ENCODE peak calls at places on chromosomes 2 and 18, in six cellular contexts. P, H, U, S, C and B are unnamed samples. For H3K4me1, the result is how much of the 10 kb centered on the place peaks cover.

GRCh38 chr2:119240311-119241204 is 16.9 kb downstream of the STEAP3 start:
- ATAC-seq in P (no peak), U (peak), H (peak), S (peak), C (peak), B (peak)

GRCh38 chr2:86072271-86072858 is 33.3 kb downstream of the POLR1A start:
- ATAC-seq in U (no peak), P (peak), S (peak), H (peak), C (no peak), B (peak)

GRCh38 chr2:149598014-149598395 is 10.4 kb upstream of the MMADHC start:
- ATAC-seq in H (peak), P (peak), S (peak), C (peak), U (peak), B (peak)

GRCh38 chr2:202771741-202772470 is 99.7 kb downstream of the ICA1L start:
- ATAC-seq in H (no peak), U (no peak), C (no peak), S (no peak), P (no peak), B (no peak)

GRCh38 chr2:152247337-152247695 is 71.8 kb upstream of the STAM2 start:
- ATAC-seq in C (no peak), P (no peak), U (no peak), H (peak), S (no peak), B (no peak)

GRCh38 chr2:138476186-138476585 is 25.4 kb upstream of the SPOPL start:
- ATAC-seq in S (no peak), H (no peak), U (no peak), P (no peak), C (no peak), B (no peak)

GRCh38 chr2:102418421-102418961 is 4.5 kb upstream of the IL18RAP start:
- ATAC-seq in U (peak), P (peak), H (no peak), C (no peak), S (no peak), B (no peak)

GRCh38 chr18:36714476-36714875 is 114.3 kb downstream of the TPGS2 start:
- ATAC-seq in U (peak), C (no peak), H (no peak), P (no peak), S (no peak), B (no peak)

GRCh38 chr2:241399941-241400922 is 44.1 kb downstream of the FARP2 start:
- ATAC-seq in U (no peak), H (peak), P (no peak), S (no peak), C (peak), B (no peak)

GRCh38 chr2:181393472-181393871 is 63.7 kb upstream of the ITGA4 start:
- ATAC-seq in S (peak), C (peak), H (peak), P (peak), U (no peak), B (no peak)

GRCh38 chr18:68922392-68922791 is 124.5 kb downstream of the CCDC102B start:
- ATAC-seq in S (no peak), U (no peak), C (no peak), H (no peak), P (no peak), B (no peak)

GRCh38 chr2:145906356-145906755 is 1386.4 kb upstream of the ZEB2 start:
- ATAC-seq in P (no peak), U (no peak), C (no peak), H (no peak), S (no peak), B (no peak)

GRCh38 chr2:224723606-224724217 is 7.5 kb upstream of the CCDC195 start:
- ATAC-seq in U (no peak), P (peak), H (no peak), C (no peak), S (peak), B (no peak)

GRCh38 chr2:36773947-36774346 is 77.4 kb downstream of the VIT start:
- ATAC-seq in S (no peak), C (no peak), P (no peak), H (no peak), U (no peak), B (no peak)

GRCh38 chr2:218879881-218880748 is 537 bp upstream of the WNT10A start:
- ATAC-seq in H (peak), P (peak), S (peak), C (peak), U (peak), B (no peak)

GRCh38 chr2:55511508-55512124 is 7.9 kb upstream of the CFAP36 start:
- ATAC-seq in S (no peak), H (peak), U (peak), P (no peak), C (peak), B (no peak)

GRCh38 chr2:152441961-152442360 is 107.0 kb downstream of the FMNL2 start:
- ATAC-seq in U (peak), H (no peak), S (no peak), P (peak), C (no peak), B (no peak)

GRCh38 chr2:117942958-117943672 is 70.8 kb downstream of the CCDC93 start:
- ATAC-seq in C (no peak), S (no peak), U (no peak), P (no peak), H (no peak), B (no peak)

GRCh38 chr2:112310906-112311305 is 35.5 kb downstream of the ZC3H6 start:
- ATAC-seq in P (no peak), H (no peak), C (no peak), S (no peak), U (no peak), B (no peak)

GRCh38 chr2:68853915-68854314 is 17.3 kb downstream of the BMP10 start:
- ATAC-seq in S (no peak), C (no peak), P (no peak), U (peak), H (no peak), B (no peak)

GRCh38 chr2:226664140-226664539 is 135.5 kb downstream of the IRS1 start:
- ATAC-seq in P (no peak), C (no peak), S (no peak), U (no peak), H (no peak), B (no peak)

GRCh38 chr18:35343488-35343935 is 708 bp downstream of the ZNF24 start:
- ATAC-seq in P (no peak), C (no peak), H (no peak), U (peak), S (no peak), B (no peak)

GRCh38 chr18:44937985-44938384 is 257.3 kb downstream of the SETBP1 start:
- ATAC-seq in P (no peak), S (peak), U (no peak), H (no peak), C (no peak), B (no peak)

GRCh38 chr2:74536166-74536950 is 6.6 kb downstream of the HTRA2 start:
- ATAC-seq in H (no peak), P (no peak), C (peak), S (no peak), U (no peak), B (no peak)

GRCh38 chr2:191749181-191749540 is 71.2 kb downstream of the NABP1 start:
- ATAC-seq in C (no peak), U (no peak), H (no peak), S (no peak), P (peak), B (no peak)

GRCh38 chr2:1600191-1601063 is 143.9 kb downstream of the PXDN start:
- ATAC-seq in P (no peak), S (peak), C (no peak), H (no peak), U (no peak), B (peak)

GRCh38 chr2:94980406-94980805 is 45.1 kb upstream of the MAL start:
- ATAC-seq in U (no peak), P (no peak), C (peak), H (no peak), S (no peak), B (no peak)

GRCh38 chr18:21100678-21101077 is 10.9 kb downstream of the ROCK1 start:
- ATAC-seq in S (peak), U (peak), H (no peak), P (peak), C (no peak), B (no peak)

GRCh38 chr2:188610050-188610444 is 318.4 kb downstream of the GULP1 start:
- ATAC-seq in S (no peak), C (no peak), H (no peak), U (no peak), P (no peak), B (no peak)

GRCh38 chr2:196442211-196442610 is 197.3 kb upstream of the CCDC150 start:
- ATAC-seq in P (peak), U (no peak), C (no peak), S (no peak), H (no peak), B (no peak)

GRCh38 chr18:65091737-65092329 is 659.0 kb upstream of the CDH7 start:
- ATAC-seq in U (no peak), P (peak), H (no peak), C (peak), S (no peak), B (no peak)

GRCh38 chr2:67689651-67690050 is 292.5 kb downstream of the ETAA1 start:
- ATAC-seq in H (no peak), C (no peak), P (no peak), U (no peak), S (no peak), B (no peak)

GRCh38 chr2:42084231-42084671 is 36.4 kb downstream of the PKDCC start:
- ATAC-seq in U (no peak), P (no peak), H (peak), S (no peak), C (no peak), B (peak)

GRCh38 chr2:96156926-96157648 is 11.8 kb upstream of the DUSP2 start:
- ATAC-seq in C (no peak), P (peak), U (peak), H (no peak), S (no peak), B (no peak)

GRCh38 chr2:161166538-161167409 is 6.5 kb downstream of the TANK start:
- ATAC-seq in H (no peak), C (peak), S (peak), P (peak), U (no peak), B (no peak)

GRCh38 chr18:58096658-58097057 is 52.6 kb downstream of the NEDD4L start:
- ATAC-seq in U (no peak), P (no peak), H (no peak), S (no peak), C (no peak), B (no peak)

GRCh38 chr18:58097907-58098166 is 53.8 kb downstream of the NEDD4L start:
- ATAC-seq in P (no peak), H (no peak), S (no peak), C (no peak), U (no peak), B (no peak)

GRCh38 chr18:58100154-58100553 is 56.1 kb downstream of the NEDD4L start:
- ATAC-seq in U (no peak), H (no peak), S (no peak), C (no peak), P (peak), B (no peak)

GRCh38 chr18:58097127-58097906 is 53.3 kb downstream of the NEDD4L start:
- ATAC-seq in C (peak), H (no peak), S (peak), P (no peak), U (no peak), B (peak)

DNA sequence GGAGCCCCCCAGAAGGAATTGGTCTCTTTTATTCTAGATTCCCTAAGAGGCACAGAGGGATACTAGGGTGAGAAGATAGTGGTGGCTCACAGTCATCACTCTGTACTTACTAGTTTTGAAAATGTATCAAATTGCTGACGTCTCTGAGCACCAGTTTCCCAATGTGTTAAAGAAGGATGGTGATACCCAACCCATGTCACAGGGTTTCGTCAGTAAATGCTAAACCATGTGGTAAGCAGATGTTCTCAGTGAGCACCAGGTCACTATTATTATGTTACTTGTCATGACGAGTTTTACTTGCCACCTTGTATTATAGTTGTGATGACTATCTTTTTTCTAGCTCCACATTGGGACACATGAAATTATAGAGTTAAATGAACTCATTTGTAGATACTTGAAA is 54.7 kb downstream of the NEDD4L start:
- ATAC-seq in S (no peak), C (no peak), P (no peak), U (no peak), H (no peak), B (no peak)
- H3K4me1 ChIP-seq in S (under half), C (half or more), P (under half), U (under half), H (under half), B (under half)

GRCh38 chr2:27772804-27773203 is 1.3 kb downstream of the MRPL33 start:
- ATAC-seq in P (no peak), H (no peak), S (no peak), U (no peak), C (no peak), B (no peak)

GRCh38 chr2:27776696-27777095 is 5.2 kb downstream of the MRPL33 start:
- ATAC-seq in S (no peak), C (no peak), H (no peak), P (no peak), U (no peak), B (no peak)

GRCh38 chr2:27779417-27780055 is 8.0 kb downstream of the MRPL33 start:
- ATAC-seq in C (no peak), H (no peak), U (no peak), P (no peak), S (no peak), B (peak)

GRCh38 chr2:27773959-27774358 is 2.4 kb downstream of the MRPL33 start:
- ATAC-seq in U (no peak), C (no peak), P (no peak), S (no peak), H (no peak), B (no peak)

GRCh38 chr2:27776097-27776496 is 4.6 kb downstream of the MRPL33 start:
- ATAC-seq in H (no peak), P (no peak), C (no peak), U (no peak), S (no peak), B (no peak)
- TF ChIP-seq EP300 in H (no peak), P (no peak), C (no peak), U (no peak), S (no peak), B (no peak)

DNA sequence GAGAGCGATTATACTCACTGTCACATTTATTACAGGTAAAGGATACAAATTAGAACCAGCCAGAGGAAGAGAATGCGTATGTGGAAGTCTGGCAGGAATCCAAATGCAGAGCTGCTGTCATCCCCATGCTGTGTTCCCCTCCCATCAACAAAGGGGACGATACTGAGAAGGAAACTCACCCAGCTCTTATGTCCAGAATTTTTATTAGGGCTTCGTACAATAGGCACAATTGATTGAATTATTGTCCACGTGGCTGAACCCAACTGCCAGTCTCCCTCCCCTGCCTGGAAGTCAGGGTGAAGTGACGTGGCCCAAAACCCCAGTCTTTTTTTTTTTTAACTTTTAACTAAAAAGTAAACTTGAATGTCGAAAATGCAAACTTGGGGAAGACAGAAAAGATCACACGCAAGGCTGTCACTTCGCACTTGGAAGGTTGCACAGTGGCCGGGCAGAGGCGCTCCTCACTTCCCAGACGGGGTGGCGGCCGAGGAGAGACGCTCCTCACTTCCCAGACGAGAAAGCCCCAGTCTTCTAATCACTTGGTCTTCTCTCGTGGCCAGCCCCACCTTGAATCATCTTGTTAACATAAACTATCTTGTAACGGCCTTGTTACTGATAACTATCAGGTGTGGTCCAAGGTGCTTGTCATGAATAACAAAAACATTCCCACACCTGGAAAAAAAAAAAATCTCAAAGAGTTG is 40.0 kb upstream of the ITSN2 start:
- ATAC-seq in P (no peak), S (no peak), C (peak), U (peak), H (no peak), B (no peak)
- H3K27ac ChIP-seq in P (no peak), S (no peak), C (peak), U (no peak), H (no peak), B (no peak)

GRCh38 chr18:23459530-23459921 is 6.4 kb downstream of the RIOK3 start:
- ATAC-seq in H (no peak), S (no peak), P (no peak), U (no peak), C (no peak), B (no peak)

GRCh38 chr18:23462876-23463275 is 9.8 kb downstream of the RIOK3 start:
- ATAC-seq in P (no peak), C (no peak), H (no peak), S (no peak), U (no peak), B (no peak)

GRCh38 chr18:23456835-23457234 is 3.7 kb downstream of the RIOK3 start:
- ATAC-seq in C (no peak), U (no peak), P (no peak), H (no peak), S (no peak), B (no peak)

GRCh38 chr18:23458830-23459529 is 5.9 kb downstream of the RIOK3 start:
- ATAC-seq in C (no peak), P (peak), H (no peak), S (peak), U (peak), B (no peak)

DNA sequence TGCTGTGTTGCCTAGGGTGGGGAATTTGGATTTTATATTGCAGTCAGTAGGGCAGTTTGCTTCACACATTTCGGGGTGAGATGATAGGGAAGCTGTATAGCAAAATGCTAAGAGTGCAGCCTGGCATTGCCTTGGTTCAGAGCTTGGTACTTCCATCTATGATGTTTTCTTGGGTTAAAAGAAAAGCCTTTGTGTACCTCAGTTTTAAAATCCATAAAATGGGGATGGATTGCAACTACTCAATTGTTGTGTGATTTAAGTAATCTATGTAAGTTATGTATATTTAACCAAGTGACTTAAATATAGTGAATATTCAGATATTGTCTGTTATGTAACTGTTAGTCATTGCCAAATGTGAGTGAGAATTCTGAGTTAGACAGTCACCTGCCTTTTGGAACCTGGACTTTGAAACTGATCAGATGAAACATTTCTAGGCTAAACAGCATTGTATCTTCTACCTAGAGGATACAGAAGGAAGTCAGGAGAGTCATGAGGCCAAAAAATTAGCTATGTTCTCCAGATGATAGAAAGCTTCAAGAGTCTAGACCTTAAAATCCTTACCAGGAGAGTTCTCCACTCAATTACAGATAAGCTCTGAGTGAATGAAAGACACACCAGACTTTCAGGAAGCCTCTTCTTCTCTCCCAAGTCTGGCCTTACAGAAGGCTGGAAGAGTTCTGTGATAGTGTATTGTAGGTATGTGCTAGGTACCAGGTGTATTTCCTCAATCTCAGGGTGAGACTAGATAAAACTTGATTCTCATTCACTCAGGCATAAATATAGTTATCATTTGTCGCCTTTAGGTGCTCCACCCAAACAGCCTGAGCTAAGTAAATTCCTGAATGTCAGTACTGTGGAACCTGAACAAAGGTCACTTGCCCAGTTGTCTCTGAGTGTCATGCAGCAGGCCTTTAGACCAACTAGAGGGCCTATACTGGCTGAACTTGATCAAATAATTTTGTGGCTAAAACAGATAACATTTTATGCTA is 7.5 kb downstream of the RIOK3 start:
- ATAC-seq in H (no peak), S (no peak), C (peak), P (peak), U (peak), B (no peak)
- H3K4me1 ChIP-seq in H (under half), S (half or more), C (half or more), P (under half), U (under half), B (half or more)

DNA sequence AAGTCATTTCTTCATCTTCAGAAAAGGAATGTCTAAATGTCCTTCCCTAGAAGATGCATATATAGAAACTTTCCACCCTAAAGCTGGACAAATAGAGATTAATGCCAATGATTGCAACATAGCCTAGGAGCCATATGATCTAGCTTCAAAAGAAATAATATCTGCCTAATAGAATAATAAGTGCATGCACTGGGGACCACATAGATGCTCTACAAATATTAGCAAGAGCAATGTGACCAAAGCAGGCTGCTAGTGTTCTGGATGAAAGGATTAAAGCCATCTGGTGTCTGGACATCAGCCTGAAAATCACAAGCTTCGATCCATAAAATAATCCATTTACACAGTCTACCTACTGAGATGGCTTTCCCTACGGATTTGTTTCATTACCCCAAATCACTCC is 280.1 kb upstream of the KLHL14 start:
- ATAC-seq in U (no peak), C (no peak), P (no peak), S (no peak), H (no peak), B (no peak)
- TF ChIP-seq EP300 in U (no peak), C (no peak), P (no peak), S (no peak), H (no peak), B (no peak)

GRCh38 chr2:207126724-207127314 is 38.9 kb downstream of the KLF7 start:
- ATAC-seq in H (no peak), C (no peak), U (no peak), S (no peak), P (no peak), B (no peak)

GRCh38 chr2:207130958-207131521 is 34.7 kb downstream of the KLF7 start:
- ATAC-seq in U (no peak), H (no peak), C (no peak), P (peak), S (no peak), B (no peak)

GRCh38 chr2:207129821-207130220 is 35.9 kb downstream of the KLF7 start:
- ATAC-seq in S (no peak), H (no peak), U (no peak), P (no peak), C (no peak), B (no peak)

GRCh38 chr2:207131634-207132418 is 33.9 kb downstream of the KLF7 start:
- ATAC-seq in U (no peak), C (no peak), P (peak), S (no peak), H (no peak), B (peak)

GRCh38 chr2:207128867-207129266 is 36.9 kb downstream of the KLF7 start:
- ATAC-seq in U (no peak), H (no peak), C (no peak), P (no peak), S (no peak), B (no peak)
- H3K27ac ChIP-seq in U (no peak), H (peak), C (no peak), P (no peak), S (peak), B (peak)